ENCODE peak calls at places on chromosomes 13 and 19, in six cellular contexts. One of them, this sample, is unnamed.

GRCh38 chr13:113252516-113252915 is 43.1 kb downstream of the CUL4A start:
- DNase-seq in Peyer's patch: no peak
- DNase-seq in cardiac muscle cell: no peak
- DNase-seq in mesendoderm: no peak
- DNase-seq in neural progenitor cell: no peak
- DNase-seq in neuronal stem cell: no peak
- DNase-seq in this sample: no peak

GRCh38 chr13:85659493-85659892 is 139.7 kb downstream of the SLITRK6 start:
- DNase-seq in neural progenitor cell: no peak
- DNase-seq in Peyer's patch: no peak
- DNase-seq in mesendoderm: no peak
- DNase-seq in neuronal stem cell: no peak
- DNase-seq in cardiac muscle cell: peak; percentile 13
- DNase-seq in this sample: no peak

GRCh38 chr13:28220166-28220565 is 81.8 kb downstream of the PAN3 start:
- DNase-seq in Peyer's patch: no peak
- DNase-seq in mesendoderm: no peak
- DNase-seq in cardiac muscle cell: peak; percentile 82
- DNase-seq in neuronal stem cell: no peak
- DNase-seq in neural progenitor cell: no peak
- DNase-seq in this sample: no peak

GRCh38 chr13:27258637-27259377 is 7.4 kb downstream of the RPL21 start:
- DNase-seq in Peyer's patch: no peak
- DNase-seq in neural progenitor cell: no peak
- DNase-seq in neuronal stem cell: no peak
- DNase-seq in cardiac muscle cell: no peak
- DNase-seq in mesendoderm: no peak
- DNase-seq in this sample: no peak

GRCh38 chr13:106354961-106355360 is 180.5 kb downstream of the EFNB2 start:
- DNase-seq in cardiac muscle cell: no peak
- DNase-seq in Peyer's patch: no peak
- DNase-seq in mesendoderm: no peak
- DNase-seq in neuronal stem cell: no peak
- DNase-seq in neural progenitor cell: no peak
- DNase-seq in this sample: no peak

GRCh38 chr13:59641758-59642157 is 522.0 kb downstream of the DIAPH3 start:
- DNase-seq in neuronal stem cell: no peak
- DNase-seq in mesendoderm: peak; percentile 22
- DNase-seq in Peyer's patch: no peak
- DNase-seq in cardiac muscle cell: peak; percentile 53
- DNase-seq in neural progenitor cell: no peak
- DNase-seq in this sample: no peak

GRCh38 chr19:52942371-52943133 is 19.3 kb upstream of the ZNF888 start:
- DNase-seq in Peyer's patch: peak; percentile 97
- DNase-seq in neural progenitor cell: peak; percentile 87
- DNase-seq in mesendoderm: peak; percentile 94
- DNase-seq in neuronal stem cell: peak; percentile 79
- DNase-seq in cardiac muscle cell: peak; percentile 86
- DNase-seq in this sample: peak; percentile 92

GRCh38 chr13:30143671-30144400 is 163.5 kb downstream of the KATNAL1 start:
- DNase-seq in neuronal stem cell: no peak
- DNase-seq in neural progenitor cell: no peak
- DNase-seq in mesendoderm: no peak
- DNase-seq in cardiac muscle cell: peak; percentile 61
- DNase-seq in Peyer's patch: no peak
- DNase-seq in this sample: no peak

GRCh38 chr19:21482863-21483276 is 22.5 kb upstream of the ZNF429 start:
- DNase-seq in neuronal stem cell: no peak
- DNase-seq in Peyer's patch: no peak
- DNase-seq in mesendoderm: peak; percentile 79
- DNase-seq in cardiac muscle cell: peak; percentile 54
- DNase-seq in neural progenitor cell: peak; percentile 26
- DNase-seq in this sample: no peak

GRCh38 chr13:100454876-100455275 is 133.7 kb downstream of the GGACT start:
- DNase-seq in Peyer's patch: no peak
- DNase-seq in cardiac muscle cell: peak; percentile 45
- DNase-seq in mesendoderm: peak; percentile 47
- DNase-seq in neuronal stem cell: no peak
- DNase-seq in neural progenitor cell: no peak
- DNase-seq in this sample: no peak

GRCh38 chr19:47324502-47324901 is 7.5 kb upstream of the C5AR2 start:
- DNase-seq in neuronal stem cell: no peak
- DNase-seq in cardiac muscle cell: no peak
- DNase-seq in mesendoderm: no peak
- DNase-seq in Peyer's patch: no peak
- DNase-seq in neural progenitor cell: no peak
- DNase-seq in this sample: no peak

DNA sequence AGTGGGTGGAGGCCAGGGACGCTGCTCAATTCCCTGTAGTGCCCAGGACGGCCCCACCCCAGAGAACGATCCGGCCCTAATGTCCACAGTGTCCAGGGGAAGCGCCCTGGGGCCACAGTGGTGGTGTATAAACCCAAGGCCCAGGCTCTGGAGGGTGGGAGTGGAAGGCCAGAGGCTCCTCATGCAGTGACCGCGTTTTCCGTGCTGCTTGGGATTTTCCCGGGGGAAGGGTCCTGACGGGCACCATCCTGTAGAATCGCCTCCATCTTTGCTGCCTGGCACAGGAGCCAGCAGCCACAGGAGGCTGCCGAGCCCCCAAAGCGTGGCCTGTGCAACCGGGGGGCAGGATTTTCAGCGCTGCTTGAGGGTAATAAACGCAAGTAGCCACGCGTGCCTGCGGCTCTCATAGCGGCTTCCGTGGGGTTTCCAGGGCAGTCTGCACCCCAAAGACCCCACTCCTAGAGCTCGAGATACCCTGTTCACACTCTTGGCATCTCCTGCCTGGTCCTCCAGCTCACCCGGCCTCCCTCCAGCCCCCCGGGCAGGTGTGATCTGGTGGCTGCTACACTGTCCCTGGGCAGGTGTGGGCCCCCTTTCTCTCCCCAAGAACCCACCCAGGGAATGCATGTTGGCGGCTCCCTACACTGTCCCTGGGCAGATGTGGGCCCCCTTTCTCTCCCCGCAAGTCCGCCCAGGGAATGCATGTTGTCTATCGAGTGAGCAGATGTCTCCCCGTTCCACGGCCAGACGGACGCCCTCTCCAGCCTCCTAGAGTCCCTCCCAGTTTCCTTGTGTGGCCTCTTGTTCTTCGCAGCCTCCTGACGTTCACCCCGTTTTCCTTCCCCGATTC is 2.2 kb downstream of the NCLN start:
- DNase-seq in neuronal stem cell: no peak
- DNase-seq in neural progenitor cell: no peak
- DNase-seq in Peyer's patch: no peak
- DNase-seq in mesendoderm: no peak
- DNase-seq in cardiac muscle cell: no peak
- DNase-seq in this sample: no peak
- H3K4me1 ChIP-seq in neuronal stem cell: peaks cover 6% of the 10 kb centered on the region
- H3K4me1 ChIP-seq in neural progenitor cell: peaks cover 10% of the 10 kb centered on the region
- H3K4me1 ChIP-seq in Peyer's patch: peaks cover 25% of the 10 kb centered on the region
- H3K4me1 ChIP-seq in mesendoderm: peaks cover 3% of the 10 kb centered on the region
- H3K4me1 ChIP-seq in cardiac muscle cell: peaks cover 9% of the 10 kb centered on the region
- H3K4me1 ChIP-seq in this sample: peaks cover 5% of the 10 kb centered on the region

DNA sequence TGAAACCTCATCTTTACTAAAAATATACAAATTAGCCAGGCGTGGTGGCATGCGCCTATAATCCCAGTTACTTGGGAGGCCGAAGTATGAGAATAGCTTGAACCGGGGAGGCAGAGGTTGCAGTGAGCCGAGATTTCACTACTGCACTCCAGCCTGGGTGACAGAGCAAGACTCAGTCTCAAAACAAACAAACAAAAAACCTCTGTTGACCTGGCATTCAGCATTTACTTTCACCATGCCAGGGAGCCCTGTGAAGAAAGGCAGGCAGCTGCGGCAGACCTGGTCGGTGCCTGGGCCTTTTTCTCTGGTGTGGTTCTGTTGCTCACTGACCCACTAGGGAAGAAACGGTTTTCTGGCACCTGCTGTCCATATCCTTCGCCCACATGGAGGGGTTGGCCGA is 49.8 kb downstream of the DNM2 start:
- DNase-seq in cardiac muscle cell: no peak
- DNase-seq in mesendoderm: no peak
- DNase-seq in Peyer's patch: no peak
- DNase-seq in neuronal stem cell: no peak
- DNase-seq in neural progenitor cell: no peak
- DNase-seq in this sample: no peak
- H3K4me1 ChIP-seq in cardiac muscle cell: peaks cover 15% of the 10 kb centered on the region
- H3K4me1 ChIP-seq in mesendoderm: peaks cover 2% of the 10 kb centered on the region
- H3K4me1 ChIP-seq in Peyer's patch: peaks cover 78% of the 10 kb centered on the region
- H3K4me1 ChIP-seq in neuronal stem cell: peaks cover 2% of the 10 kb centered on the region
- H3K4me1 ChIP-seq in neural progenitor cell: no peaks in the 10 kb centered on the region
- H3K4me1 ChIP-seq in this sample: no peaks in the 10 kb centered on the region

DNA sequence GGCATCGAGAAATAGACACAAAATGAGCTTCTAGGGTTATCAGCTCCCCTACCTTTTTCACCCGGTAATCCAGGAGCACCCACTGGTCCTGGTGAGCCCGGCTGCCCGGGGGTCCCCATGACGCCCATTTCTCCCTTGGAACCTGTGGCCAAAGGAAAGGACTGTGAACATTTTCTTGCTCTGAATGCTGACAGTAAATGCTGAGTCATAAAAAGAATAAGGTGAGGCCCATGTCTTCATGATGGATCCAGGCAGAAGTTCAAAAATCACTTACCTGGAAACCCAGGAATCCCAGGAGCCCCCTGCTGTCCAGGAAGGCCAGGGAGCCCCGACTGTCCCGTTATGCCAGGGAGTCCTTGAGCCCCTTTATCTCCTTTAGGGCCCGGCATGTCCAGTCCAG is 129.2 kb downstream of the COL4A1 start:
- DNase-seq in cardiac muscle cell: no peak
- DNase-seq in Peyer's patch: no peak
- DNase-seq in neuronal stem cell: no peak
- DNase-seq in neural progenitor cell: no peak
- DNase-seq in mesendoderm: no peak
- DNase-seq in this sample: no peak
- H3K4me1 ChIP-seq in cardiac muscle cell: no peaks in the 10 kb centered on the region
- H3K4me1 ChIP-seq in Peyer's patch: no peaks in the 10 kb centered on the region
- H3K4me1 ChIP-seq in neuronal stem cell: no peaks in the 10 kb centered on the region
- H3K4me1 ChIP-seq in neural progenitor cell: peaks cover 8% of the 10 kb centered on the region
- H3K4me1 ChIP-seq in mesendoderm: peaks cover 6% of the 10 kb centered on the region
- H3K4me1 ChIP-seq in this sample: no peaks in the 10 kb centered on the region

GRCh38 chr13:98488736-98489135 is 88.2 kb downstream of the STK24 start:
- DNase-seq in mesendoderm: no peak
- DNase-seq in cardiac muscle cell: no peak
- DNase-seq in neuronal stem cell: no peak
- DNase-seq in neural progenitor cell: no peak
- DNase-seq in Peyer's patch: no peak
- DNase-seq in this sample: no peak
- H3K4me1 ChIP-seq in mesendoderm: peaks cover 12% of the 10 kb centered on the region
- H3K4me1 ChIP-seq in cardiac muscle cell: peaks cover 59% of the 10 kb centered on the region
- H3K4me1 ChIP-seq in neuronal stem cell: peaks cover 22% of the 10 kb centered on the region
- H3K4me1 ChIP-seq in neural progenitor cell: peaks cover 71% of the 10 kb centered on the region
- H3K4me1 ChIP-seq in Peyer's patch: peaks cover 93% of the 10 kb centered on the region
- H3K4me1 ChIP-seq in this sample: peaks cover 30% of the 10 kb centered on the region

GRCh38 chr13:40981949-40982348 is 37.2 kb downstream of the ELF1 start:
- DNase-seq in neuronal stem cell: no peak
- DNase-seq in neural progenitor cell: no peak
- DNase-seq in cardiac muscle cell: peak; percentile 23
- DNase-seq in mesendoderm: no peak
- DNase-seq in Peyer's patch: no peak
- DNase-seq in this sample: no peak

GRCh38 chr13:40982772-40983171 is 36.3 kb downstream of the ELF1 start:
- DNase-seq in neuronal stem cell: no peak
- DNase-seq in mesendoderm: peak; percentile 40
- DNase-seq in Peyer's patch: no peak
- DNase-seq in neural progenitor cell: no peak
- DNase-seq in cardiac muscle cell: peak; percentile 94
- DNase-seq in this sample: no peak

GRCh38 chr13:40983269-40983668 is 35.8 kb downstream of the ELF1 start:
- DNase-seq in mesendoderm: no peak
- DNase-seq in cardiac muscle cell: peak; percentile 34
- DNase-seq in Peyer's patch: no peak
- DNase-seq in neural progenitor cell: no peak
- DNase-seq in neuronal stem cell: no peak
- DNase-seq in this sample: no peak

GRCh38 chr13:40980466-40980865 is 38.6 kb downstream of the ELF1 start:
- DNase-seq in cardiac muscle cell: no peak
- DNase-seq in neural progenitor cell: no peak
- DNase-seq in mesendoderm: no peak
- DNase-seq in Peyer's patch: no peak
- DNase-seq in neuronal stem cell: no peak
- DNase-seq in this sample: no peak

DNA sequence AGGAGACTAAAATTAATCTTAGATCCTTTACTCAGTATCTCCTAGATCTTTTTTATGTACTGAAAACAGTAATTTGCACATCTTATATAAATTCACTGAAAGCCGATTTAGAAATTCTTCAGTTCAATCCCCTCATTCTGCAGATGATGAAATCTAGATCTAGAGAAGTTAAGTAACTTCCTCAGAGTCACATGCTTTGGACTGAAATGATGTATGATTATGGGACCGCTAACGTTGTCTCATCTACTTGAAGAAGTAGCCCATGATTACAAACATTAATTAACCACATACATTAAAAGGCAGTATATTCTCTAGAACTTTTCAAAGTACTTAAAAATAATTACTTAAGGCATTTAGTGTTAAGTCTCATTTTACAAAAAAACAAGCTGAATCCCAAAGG is 37.8 kb downstream of the ELF1 start:
- DNase-seq in cardiac muscle cell: peak; percentile 82
- DNase-seq in mesendoderm: no peak
- DNase-seq in neuronal stem cell: no peak
- DNase-seq in Peyer's patch: no peak
- DNase-seq in neural progenitor cell: no peak
- DNase-seq in this sample: no peak
- H3K4me1 ChIP-seq in cardiac muscle cell: peaks cover 12% of the 10 kb centered on the region
- H3K4me1 ChIP-seq in mesendoderm: no peaks in the 10 kb centered on the region
- H3K4me1 ChIP-seq in neuronal stem cell: no peaks in the 10 kb centered on the region
- H3K4me1 ChIP-seq in Peyer's patch: peaks cover 46% of the 10 kb centered on the region
- H3K4me1 ChIP-seq in neural progenitor cell: no peaks in the 10 kb centered on the region
- H3K4me1 ChIP-seq in this sample: no peaks in the 10 kb centered on the region